ENCODE peak calls at places on chromosome 18, in seven cellular contexts. N, I, P, H, K, L and M are unnamed samples.

GRCh38 chr18:24009651-24010333 is 4.8 kb upstream of the TTC39C start:
- DNase-seq in P (no peak), K (no peak), N (no peak), H (no peak), I (no peak), L (no peak), M (no peak)

GRCh38 chr18:5238371-5238758 is 41.3 kb upstream of the AKAIN1 start:
- DNase-seq in H (peak; percentile 38), L (no peak), I (peak; percentile 44), K (peak; percentile 52), P (peak; percentile 30), N (no peak), M (peak; percentile 29)

GRCh38 chr18:51668632-51669031 is 471.2 kb upstream of the MEX3C start:
- DNase-seq in N (no peak), I (no peak), P (no peak), L (no peak), H (peak; percentile 12), K (no peak), M (no peak)

GRCh38 chr18:35253655-35254287 is 12.9 kb downstream of the ZNF397 start:
- DNase-seq in P (no peak), N (no peak), H (no peak), K (no peak), I (no peak), L (no peak), M (no peak)

GRCh38 chr18:74152270-74152669 is 3.9 kb downstream of the TIMM21 start:
- DNase-seq in N (no peak), K (no peak), L (no peak), H (no peak), I (no peak), P (no peak), M (no peak)

GRCh38 chr18:67581178-67581577 is 64.7 kb upstream of the DSEL start:
- DNase-seq in L (no peak), K (no peak), H (no peak), N (no peak), P (no peak), I (no peak), M (no peak)

GRCh38 chr18:74116628-74117554 is 30.7 kb downstream of the FBXO15 start:
- DNase-seq in L (no peak), K (no peak), I (no peak), H (peak; percentile 74), P (no peak), N (peak; percentile 8), M (no peak)

GRCh38 chr18:69469444-69469919 is 68.8 kb downstream of the DOK6 start:
- DNase-seq in K (no peak), P (no peak), H (peak; percentile 80), I (no peak), L (no peak), N (peak; percentile 45), M (no peak)

GRCh38 chr18:24136967-24137373 is 1.9 kb upstream of the CABYR start:
- DNase-seq in L (no peak), P (no peak), I (no peak), H (peak; percentile 46), K (no peak), N (no peak), M (no peak)

GRCh38 chr18:54043484-54044256 is 180.8 kb downstream of the MBD2 start:
- DNase-seq in H (no peak), N (no peak), L (no peak), K (no peak), P (no peak), I (no peak), M (no peak)

GRCh38 chr18:23238651-23239349 is 103.5 kb downstream of the CABLES1 start:
- DNase-seq in H (peak; percentile 32), L (no peak), K (no peak), P (no peak), I (no peak), N (no peak), M (no peak)

GRCh38 chr18:68984342-68984741 is 186.5 kb downstream of the CCDC102B start:
- DNase-seq in K (no peak), L (no peak), H (no peak), I (no peak), P (no peak), N (no peak), M (no peak)

GRCh38 chr18:62710417-62710816 is 4.9 kb upstream of the PHLPP1 start:
- DNase-seq in H (no peak), K (no peak), P (no peak), N (no peak), L (no peak), I (no peak), M (no peak)

GRCh38 chr18:75124551-75124950 is 84.4 kb downstream of the PTGR3 start:
- DNase-seq in K (no peak), I (no peak), L (peak; percentile 54), P (no peak), N (no peak), H (no peak), M (no peak)

GRCh38 chr18:79682896-79683625 is 3.5 kb downstream of the CTDP1 start:
- DNase-seq in K (no peak), L (peak; percentile 45), P (no peak), N (no peak), H (no peak), I (no peak), M (no peak)

GRCh38 chr18:10544093-10544748 is 18.4 kb downstream of the NAPG start:
- DNase-seq in K (no peak), I (peak; percentile 36), L (no peak), P (no peak), N (no peak), H (peak; percentile 52), M (no peak)

GRCh38 chr18:50518787-50519520 is 40.9 kb upstream of the MAPK4 start:
- DNase-seq in K (no peak), L (no peak), I (no peak), P (no peak), N (no peak), H (no peak), M (no peak)

GRCh38 chr18:78376036-78376435 is 603.6 kb upstream of the SALL3 start:
- DNase-seq in N (no peak), P (no peak), L (no peak), I (no peak), K (no peak), H (no peak), M (no peak)

GRCh38 chr18:43034683-43035500 is 80.6 kb downstream of the RIT2 start:
- DNase-seq in P (no peak), I (no peak), H (peak; percentile 95), L (no peak), K (no peak), N (no peak), M (no peak)

GRCh38 chr18:9101730-9102390 is 639 bp upstream of the NDUFV2 start:
- DNase-seq in L (no peak), N (peak; percentile 44), K (no peak), I (no peak), P (no peak), H (no peak), M (peak; percentile 24)

GRCh38 chr18:9734189-9734588 is 26.1 kb downstream of the RAB31 start:
- DNase-seq in N (no peak), H (no peak), P (no peak), I (no peak), L (no peak), K (no peak), M (no peak)

GRCh38 chr18:21179590-21180220 is 62.3 kb upstream of the GREB1L start:
- DNase-seq in N (peak; percentile 58), I (no peak), H (peak; percentile 90), P (no peak), K (peak; percentile 51), L (no peak), M (peak; percentile 37)

GRCh38 chr18:24403076-24403475 is 5.5 kb upstream of the OSBPL1A start:
- DNase-seq in I (no peak), L (no peak), N (no peak), H (no peak), K (no peak), P (no peak), M (no peak)

GRCh38 chr18:12599543-12599942 is 58.4 kb downstream of the SPIRE1 start:
- DNase-seq in K (no peak), I (no peak), P (no peak), N (peak; percentile 48), H (no peak), L (no peak), M (no peak)
- H3K27ac ChIP-seq in K (no peak overlapping the region), I (no peak overlapping the region), P (no peak overlapping the region), N (no peak overlapping the region), H (no peak overlapping the region), L (no peak overlapping the region), M (no peak overlapping the region)

GRCh38 chr18:3624546-3624817 is 174.5 kb downstream of the TGIF1 start:
- DNase-seq in K (no peak), P (no peak), N (no peak), H (no peak), I (no peak), L (no peak), M (no peak)
- H3K4me3 ChIP-seq in K (no peak overlapping the region), P (no peak overlapping the region), N (peak overlapping the region; percentile 31), H (no peak overlapping the region), I (peak overlapping the region; percentile 18), L (no peak overlapping the region), M (no peak overlapping the region)

DNA sequence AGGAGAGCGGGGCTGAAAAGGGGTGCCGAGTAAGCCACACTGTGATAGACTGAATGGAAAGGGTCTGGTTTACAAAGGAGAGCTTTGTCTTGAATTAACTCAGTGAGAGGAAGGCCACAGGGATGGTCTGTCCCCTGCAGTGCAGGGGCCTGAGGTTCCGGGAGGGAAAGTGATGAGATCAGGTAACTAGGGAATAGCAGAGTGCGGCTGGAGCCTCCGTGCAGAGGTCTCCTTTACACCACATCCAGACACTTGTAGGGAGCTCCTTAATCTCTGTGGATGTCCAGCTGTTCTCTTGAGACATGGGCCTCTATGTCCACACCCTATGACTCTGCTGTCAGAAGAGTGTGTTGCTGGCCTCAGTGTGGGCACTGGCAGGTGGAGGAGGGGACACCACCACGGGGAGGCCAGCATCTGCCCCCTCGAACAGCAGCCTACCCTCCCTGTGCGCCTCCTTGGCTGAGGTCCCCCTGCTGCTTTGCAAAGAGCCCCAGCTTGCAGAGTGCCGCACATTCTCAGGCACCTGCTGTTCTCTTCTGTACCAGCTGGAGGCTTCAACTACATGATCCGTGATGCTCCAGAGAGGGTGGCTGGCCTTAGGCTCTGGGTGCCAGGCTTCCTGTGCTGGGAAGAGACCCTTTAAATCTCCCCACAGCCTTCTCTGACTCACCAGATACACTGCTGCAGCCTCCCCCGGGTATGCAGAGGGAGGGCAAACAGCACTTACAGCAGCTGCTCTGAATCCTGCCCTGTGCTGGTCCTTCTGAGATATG is 25.9 kb downstream of the ENOSF1 start:
- DNase-seq in K (no peak), L (no peak), P (no peak), N (no peak), I (no peak), H (peak; percentile 60), M (no peak)
- H3K27ac ChIP-seq in K (no peak overlapping the region), L (no peak overlapping the region), P (peak overlapping the region; percentile 70), N (no peak overlapping the region), I (no peak overlapping the region), H (peak overlapping the region; percentile 51), M (no peak overlapping the region)

GRCh38 chr18:55249572-55249971 is 290.3 kb upstream of the CCDC68 start:
- DNase-seq in P (no peak), K (no peak), H (no peak), L (no peak), I (no peak), N (no peak), M (no peak)

GRCh38 chr18:55252053-55252675 is 292.9 kb upstream of the CCDC68 start:
- DNase-seq in L (no peak), N (no peak), P (no peak), K (no peak), I (no peak), H (peak; percentile 16), M (no peak)

GRCh38 chr18:55252946-55253345 is 293.7 kb upstream of the CCDC68 start:
- DNase-seq in N (no peak), P (no peak), K (no peak), I (no peak), L (no peak), H (no peak), M (no peak)

GRCh38 chr18:55251186-55251995 is 292.1 kb upstream of the CCDC68 start:
- DNase-seq in L (no peak), I (no peak), P (no peak), N (no peak), H (peak; percentile 79), K (no peak), M (no peak)

GRCh38 chr18:55250729-55251128 is 291.5 kb upstream of the CCDC68 start:
- DNase-seq in P (no peak), H (no peak), L (no peak), K (no peak), I (no peak), N (no peak), M (no peak)
- H3K4me3 ChIP-seq in P (no peak overlapping the region), H (no peak overlapping the region), L (no peak overlapping the region), K (no peak overlapping the region), I (no peak overlapping the region), N (no peak overlapping the region), M (no peak overlapping the region)